ENCODE peak calls at places on chromosome 4, in four cellular contexts. J, M, H and U are unnamed samples.
A peak's percentile ranks its signal among the peaks of the same experiment; 100 is the strongest.

GRCh38 chr4:48899950-48900349 is 6.6 kb downstream of the OCIAD2 start:
- DNase-seq in J (no peak), M (no peak), H (peak; percentile 30), U (no peak)

GRCh38 chr4:86640469-86640868 is 46.4 kb downstream of the PTPN13 start:
- DNase-seq in H (no peak), M (no peak), J (no peak), U (no peak)

GRCh38 chr4:61950625-61951024 is 750.5 kb downstream of the ADGRL3 start:
- DNase-seq in M (no peak), H (no peak), J (no peak), U (no peak)

GRCh38 chr4:38001927-38002326 is 41.7 kb downstream of the PTTG2 start:
- DNase-seq in M (no peak), J (no peak), H (no peak), U (no peak)

GRCh38 chr4:28277931-28278330 is 1417.3 kb downstream of the STIM2 start:
- DNase-seq in M (no peak), H (no peak), J (no peak), U (no peak)

GRCh38 chr4:17315459-17315858 is 196.4 kb downstream of the QDPR start:
- DNase-seq in H (no peak), J (no peak), M (no peak), U (no peak)

GRCh38 chr4:121147923-121148443 is 16.1 kb downstream of the TNIP3 start:
- DNase-seq in J (no peak), M (no peak), H (no peak), U (no peak)

GRCh38 chr4:10810411-10810810 is 125.8 kb upstream of the CLNK start:
- DNase-seq in J (no peak), M (no peak), H (no peak), U (no peak)

GRCh38 chr4:64271601-64272081 is 137.6 kb downstream of the TECRL start:
- DNase-seq in H (no peak), M (no peak), J (no peak), U (no peak)

GRCh38 chr4:118732591-118733330 is 47.6 kb downstream of the METTL14 start:
- DNase-seq in M (no peak), J (no peak), H (no peak), U (no peak)

GRCh38 chr4:6754481-6755087 is 27.9 kb upstream of the KIAA0232 start:
- DNase-seq in M (no peak), H (no peak), J (no peak), U (no peak)

GRCh38 chr4:152937535-152938236 is 1.6 kb downstream of the FHDC1 start:
- DNase-seq in H (peak; percentile 78), M (no peak), J (peak; percentile 18), U (peak; percentile 34)

GRCh38 chr4:16707874-16708273 is 190.6 kb downstream of the LDB2 start:
- DNase-seq in J (no peak), M (no peak), H (no peak), U (no peak)

GRCh38 chr4:176400816-176401461 is 81.2 kb downstream of the SPCS3 start:
- DNase-seq in J (no peak), M (no peak), H (no peak), U (no peak)

DNA sequence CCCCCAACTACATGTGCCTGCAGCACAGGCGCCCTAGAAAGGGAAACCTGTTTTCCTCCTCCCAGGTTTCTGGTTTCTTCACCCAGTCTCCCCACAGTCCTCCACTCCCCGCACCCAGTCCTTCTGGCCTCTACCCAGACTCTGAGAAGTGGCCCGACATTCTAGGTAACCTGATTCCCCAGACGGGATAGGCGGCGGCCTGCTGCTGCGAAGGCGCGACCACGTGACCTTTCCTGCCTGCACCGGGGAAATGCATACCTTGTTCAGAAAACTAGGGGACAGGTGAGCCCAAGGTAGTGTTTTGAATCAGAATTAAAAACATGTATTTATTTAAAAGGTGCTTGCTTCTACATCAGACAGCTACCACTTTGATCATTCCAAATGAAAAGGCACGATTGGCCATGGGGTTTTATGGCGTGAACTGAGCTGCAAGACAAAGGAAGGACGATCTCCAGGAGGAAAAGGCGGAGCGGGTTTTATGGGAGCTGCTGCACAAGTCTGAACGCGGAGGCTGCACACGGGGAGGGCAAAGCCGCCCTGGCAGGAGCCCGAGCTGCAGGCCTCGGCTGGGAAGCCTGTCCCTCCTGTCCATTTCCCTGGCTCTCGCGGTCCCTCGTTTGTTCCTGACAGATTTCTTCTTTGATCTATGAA is 150.7 kb downstream of the SPRY1 start:
- DNase-seq in H (peak; percentile 34), J (no peak), M (no peak), U (no peak)
- TF ChIP-seq POLR2AphosphoS5 in H (no peak), J (no peak), M (no peak), U (no peak)

GRCh38 chr4:91935217-91935616 is 368.5 kb upstream of the GRID2 start:
- DNase-seq in J (no peak), M (no peak), H (no peak), U (no peak)

DNA sequence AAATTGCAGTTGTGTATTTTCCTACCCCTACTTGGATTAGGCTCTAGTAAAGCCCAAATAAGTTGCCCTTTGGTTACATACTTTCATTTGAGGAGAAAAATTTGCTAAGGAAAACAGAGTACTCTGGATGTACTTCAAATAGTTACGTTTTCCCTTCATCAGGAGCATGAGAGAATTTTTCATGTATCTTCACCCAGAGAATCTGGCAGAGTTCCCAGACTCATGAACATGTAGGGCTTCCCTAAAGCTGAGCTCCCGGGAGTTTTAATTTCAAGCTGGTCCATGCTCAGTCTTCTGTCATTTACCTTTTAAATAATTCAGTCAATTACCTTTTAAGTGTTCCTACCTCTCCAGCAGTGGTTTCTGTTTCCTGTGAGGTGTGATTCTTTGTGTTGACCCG is 367.5 kb upstream of the GRID2 start:
- DNase-seq in J (no peak), H (no peak), M (no peak), U (no peak)
- TF ChIP-seq SPI1 in J (no peak), H (no peak), M (no peak), U (no peak)

DNA sequence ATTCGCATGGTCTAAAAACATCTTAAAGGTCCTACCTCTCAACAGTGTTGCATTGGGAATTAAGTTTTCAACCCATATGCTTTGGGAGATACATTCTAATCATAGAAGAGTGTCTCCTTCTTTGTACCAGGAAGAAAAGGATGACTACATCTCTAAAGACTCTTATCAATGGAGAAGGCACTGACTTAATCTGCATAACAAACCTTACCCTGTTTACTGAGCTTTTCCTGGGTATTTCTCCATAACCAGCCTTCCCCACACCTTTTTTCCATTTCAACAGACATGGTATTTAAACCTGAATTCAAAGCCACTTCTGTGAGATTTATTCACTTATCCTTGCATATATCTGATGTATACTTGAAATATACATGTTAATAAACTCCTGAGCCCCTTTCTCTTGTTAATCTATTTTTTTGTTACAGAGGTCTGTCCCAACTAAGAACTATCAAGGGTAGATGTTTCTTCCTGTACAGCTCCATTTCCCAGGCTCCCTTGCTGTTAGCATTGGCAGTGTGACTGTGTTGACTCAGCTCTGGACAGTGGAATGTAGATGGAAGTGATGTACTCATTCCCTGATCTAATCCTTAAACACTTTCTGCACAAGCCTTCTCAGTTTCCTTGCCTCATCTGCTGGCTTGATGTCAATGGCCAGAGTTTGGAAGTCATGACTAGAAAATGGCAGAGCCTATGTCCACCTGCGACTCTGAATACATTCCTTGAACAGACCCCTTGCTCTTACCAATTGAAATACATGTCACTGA is 148.9 kb upstream of the CPEB2 start:
- DNase-seq in H (no peak), J (no peak), M (no peak), U (no peak)
- TF ChIP-seq POLR2AphosphoS5 in H (no peak), J (no peak), M (no peak), U (no peak)

GRCh38 chr4:183172881-183173280 is 73.8 kb downstream of the WWC2 start:
- DNase-seq in M (no peak), H (no peak), J (no peak), U (no peak)

GRCh38 chr4:183177001-183177400 is 77.9 kb downstream of the WWC2 start:
- DNase-seq in H (no peak), J (no peak), M (no peak), U (no peak)

GRCh38 chr4:183178201-183178600 is 79.1 kb downstream of the WWC2 start:
- DNase-seq in M (no peak), H (no peak), J (no peak), U (no peak)

GRCh38 chr4:183173580-183174526 is 74.8 kb downstream of the WWC2 start:
- DNase-seq in H (no peak), M (no peak), J (no peak), U (no peak)

DNA sequence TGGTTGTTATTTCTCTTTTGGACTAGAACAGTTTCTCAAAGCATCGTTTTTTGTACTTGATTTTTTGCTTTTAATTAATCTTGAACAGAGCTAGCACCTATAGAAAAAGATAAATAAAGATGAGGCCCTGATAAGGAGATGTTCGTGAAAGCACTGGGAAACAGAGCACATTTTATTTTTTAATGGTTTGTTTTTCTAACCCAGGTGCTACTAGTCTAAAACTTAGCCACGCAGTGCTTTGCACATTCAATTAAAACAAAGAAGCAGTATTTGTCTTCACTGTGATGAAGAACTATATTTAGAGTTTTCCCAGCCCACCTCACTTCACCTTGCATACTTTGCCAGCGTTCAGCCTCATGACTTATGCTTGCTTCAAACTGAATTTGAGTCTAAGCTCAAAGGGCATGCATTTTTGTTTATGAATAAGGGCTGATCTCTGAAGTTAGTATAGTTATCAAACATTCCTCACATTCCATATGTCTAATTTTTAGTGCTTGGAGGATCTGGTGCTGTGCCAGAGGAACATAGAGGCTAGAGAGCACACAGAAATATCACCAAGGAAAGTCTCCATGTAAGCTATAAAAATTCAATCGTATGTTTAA is 76.7 kb downstream of the WWC2 start:
- DNase-seq in M (no peak), H (no peak), J (no peak), U (no peak)
- TF ChIP-seq SPI1 in M (no peak), H (no peak), J (no peak), U (no peak)

GRCh38 chr4:139401368-139401767 is 52.6 kb upstream of the RAB33B start:
- DNase-seq in M (no peak), J (no peak), H (no peak), U (no peak)
- TF ChIP-seq POLR2AphosphoS5 in M (no peak), J (no peak), H (no peak), U (no peak)

DNA sequence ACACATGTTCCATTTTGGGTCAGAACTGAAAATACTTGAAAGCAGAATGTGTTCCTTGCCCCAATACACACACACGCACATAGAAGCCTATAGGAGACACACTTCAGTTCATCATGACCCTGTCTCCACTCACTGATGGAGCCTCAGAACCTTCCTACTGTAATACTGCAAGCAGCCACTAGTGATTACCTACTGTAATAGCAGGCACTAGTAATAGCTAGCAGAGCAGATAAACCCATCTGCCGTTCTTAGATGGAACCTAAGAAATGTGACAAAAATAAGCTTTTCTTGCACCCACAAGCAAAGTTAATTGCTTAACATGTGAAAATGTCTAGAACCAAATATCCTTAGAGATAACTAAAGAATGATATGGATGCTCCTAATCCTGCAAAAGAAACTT is 13.6 kb downstream of the AMTN start:
- DNase-seq in H (no peak), J (no peak), M (no peak), U (no peak)
- TF ChIP-seq SPI1 in H (no peak), J (no peak), M (no peak), U (no peak)